ENCODE peak calls at places on chromosomes 13 and 19, in seven cellular contexts. One of them, this sample, is unnamed.

GRCh38 chr19:38989066-38989605 is 13.6 kb upstream of the FBXO17 start:
- DNase-seq in sciatic nerve: no peak
- DNase-seq in GM06990: no peak
- DNase-seq in stimulated activated naive B cell treated with anti-CD40 and anti-IgM and Interleukin-4, amounts not matched to agents 10 μg/mL and 1 μg/mL and 100 μg/mL, for 72 hours: no peak
- DNase-seq in ELF-1: peak
- DNase-seq in EH: peak
- DNase-seq in stimulated activated CD4-positive, alpha-beta T cell treated with anti-CD3 and anti-CD28 coated beads, Interleukin-2, amount 100 ng/mL, for 48 hours: no peak
- DNase-seq in this sample: no peak

GRCh38 chr19:38385804-38386257 is 2.0 kb downstream of the GGN start:
- DNase-seq in sciatic nerve: no peak
- DNase-seq in stimulated activated naive B cell treated with anti-CD40 and anti-IgM and Interleukin-4, amounts not matched to agents 10 μg/mL and 1 μg/mL and 100 μg/mL, for 72 hours: no peak
- DNase-seq in GM06990: no peak
- DNase-seq in ELF-1: peak
- DNase-seq in EH: no peak
- DNase-seq in stimulated activated CD4-positive, alpha-beta T cell treated with anti-CD3 and anti-CD28 coated beads, Interleukin-2, amount 100 ng/mL, for 48 hours: no peak
- DNase-seq in this sample: no peak

GRCh38 chr19:35908010-35908441 is at the start of gene TYROBP:
- DNase-seq in sciatic nerve: no peak
- DNase-seq in ELF-1: no peak
- DNase-seq in EH: no peak
- DNase-seq in GM06990: no peak
- DNase-seq in stimulated activated naive B cell treated with anti-CD40 and anti-IgM and Interleukin-4, amounts not matched to agents 10 μg/mL and 1 μg/mL and 100 μg/mL, for 72 hours: no peak
- DNase-seq in stimulated activated CD4-positive, alpha-beta T cell treated with anti-CD3 and anti-CD28 coated beads, Interleukin-2, amount 100 ng/mL, for 48 hours: no peak
- DNase-seq in this sample: no peak

GRCh38 chr13:41568143-41568989 is 111.0 kb downstream of the RGCC start:
- DNase-seq in ELF-1: no peak
- DNase-seq in stimulated activated naive B cell treated with anti-CD40 and anti-IgM and Interleukin-4, amounts not matched to agents 10 μg/mL and 1 μg/mL and 100 μg/mL, for 72 hours: no peak
- DNase-seq in EH: no peak
- DNase-seq in GM06990: no peak
- DNase-seq in sciatic nerve: no peak
- DNase-seq in stimulated activated CD4-positive, alpha-beta T cell treated with anti-CD3 and anti-CD28 coated beads, Interleukin-2, amount 100 ng/mL, for 48 hours: no peak
- DNase-seq in this sample: no peak

GRCh38 chr13:27442071-27442647 is 8.2 kb downstream of the MTIF3 start:
- DNase-seq in GM06990: no peak
- DNase-seq in sciatic nerve: no peak
- DNase-seq in ELF-1: peak
- DNase-seq in stimulated activated naive B cell treated with anti-CD40 and anti-IgM and Interleukin-4, amounts not matched to agents 10 μg/mL and 1 μg/mL and 100 μg/mL, for 72 hours: no peak
- DNase-seq in stimulated activated CD4-positive, alpha-beta T cell treated with anti-CD3 and anti-CD28 coated beads, Interleukin-2, amount 100 ng/mL, for 48 hours: no peak
- DNase-seq in EH: peak
- DNase-seq in this sample: no peak

GRCh38 chr19:10686661-10687517 is 14.3 kb upstream of the QTRT1 start:
- DNase-seq in sciatic nerve: no peak
- DNase-seq in stimulated activated naive B cell treated with anti-CD40 and anti-IgM and Interleukin-4, amounts not matched to agents 10 μg/mL and 1 μg/mL and 100 μg/mL, for 72 hours: no peak
- DNase-seq in stimulated activated CD4-positive, alpha-beta T cell treated with anti-CD3 and anti-CD28 coated beads, Interleukin-2, amount 100 ng/mL, for 48 hours: no peak
- DNase-seq in ELF-1: no peak
- DNase-seq in GM06990: no peak
- DNase-seq in EH: no peak
- DNase-seq in this sample: no peak

GRCh38 chr19:871446-872265 is 12.2 kb downstream of the CFD start:
- DNase-seq in ELF-1: peak
- DNase-seq in EH: no peak
- DNase-seq in sciatic nerve: no peak
- DNase-seq in stimulated activated naive B cell treated with anti-CD40 and anti-IgM and Interleukin-4, amounts not matched to agents 10 μg/mL and 1 μg/mL and 100 μg/mL, for 72 hours: no peak
- DNase-seq in GM06990: no peak
- DNase-seq in stimulated activated CD4-positive, alpha-beta T cell treated with anti-CD3 and anti-CD28 coated beads, Interleukin-2, amount 100 ng/mL, for 48 hours: no peak
- DNase-seq in this sample: no peak

GRCh38 chr19:35015576-35016351 is 14.5 kb upstream of the SCN1B start:
- DNase-seq in stimulated activated naive B cell treated with anti-CD40 and anti-IgM and Interleukin-4, amounts not matched to agents 10 μg/mL and 1 μg/mL and 100 μg/mL, for 72 hours: no peak
- DNase-seq in EH: no peak
- DNase-seq in GM06990: no peak
- DNase-seq in ELF-1: no peak
- DNase-seq in stimulated activated CD4-positive, alpha-beta T cell treated with anti-CD3 and anti-CD28 coated beads, Interleukin-2, amount 100 ng/mL, for 48 hours: no peak
- DNase-seq in sciatic nerve: no peak
- DNase-seq in this sample: no peak

GRCh38 chr13:95197548-95197947 is 103.7 kb downstream of the ABCC4 start:
- DNase-seq in sciatic nerve: no peak
- DNase-seq in EH: no peak
- DNase-seq in ELF-1: no peak
- DNase-seq in stimulated activated naive B cell treated with anti-CD40 and anti-IgM and Interleukin-4, amounts not matched to agents 10 μg/mL and 1 μg/mL and 100 μg/mL, for 72 hours: no peak
- DNase-seq in GM06990: no peak
- DNase-seq in stimulated activated CD4-positive, alpha-beta T cell treated with anti-CD3 and anti-CD28 coated beads, Interleukin-2, amount 100 ng/mL, for 48 hours: no peak
- DNase-seq in this sample: no peak

This sample was measured in GM12878.